ENCODE peak calls at places on chromosomes 16 and 17, in six cellular contexts. D is left colon; Z is T-helper 17 cell; L is NCI-H1092 treated with DMSO at 0.1 percent for 48 hours; H is anterior cingulate cortex; I is activated naive CD4-positive, alpha-beta T cell. F is an unnamed sample.

GRCh38 chr17:36972186-36972686 is 23.5 kb downstream of the AATF start:
- DNase-seq in D (no peak), Z (no peak), L (no peak), H (no peak), I (no peak), F (peak; percentile 16)

GRCh38 chr16:74575175-74575804 is 31.6 kb downstream of the GLG1 start:
- DNase-seq in D (no peak), Z (no peak), L (no peak), H (no peak), I (no peak), F (no peak)

GRCh38 chr17:2275722-2276121 is 27.9 kb downstream of the SMG6 start:
- DNase-seq in D (no peak), Z (no peak), L (no peak), H (no peak), I (no peak), F (no peak)

GRCh38 chr17:75521951-75522727 is 3.4 kb upstream of the LLGL2 start:
- DNase-seq in D (no peak), Z (no peak), L (no peak), H (no peak), I (no peak), F (no peak)

GRCh38 chr17:39097537-39097936 is 53.9 kb downstream of the PLXDC1 start:
- DNase-seq in D (no peak), Z (no peak), L (no peak), H (no peak), I (no peak), F (no peak)

GRCh38 chr17:67246648-67247415 is 1.8 kb upstream of the HELZ start:
- DNase-seq in D (peak; percentile 55), Z (peak; percentile 22), L (no peak), H (no peak), I (no peak), F (no peak)

GRCh38 chr17:13541032-13541480 is 60.7 kb downstream of the HS3ST3A1 start:
- DNase-seq in D (no peak), Z (no peak), L (no peak), H (no peak), I (no peak), F (no peak)

GRCh38 chr16:7839568-7839967 is 506.9 kb downstream of the RBFOX1 start:
- DNase-seq in D (no peak), Z (no peak), L (no peak), H (no peak), I (no peak), F (no peak)

GRCh38 chr16:57041182-57042156 is 50.9 kb upstream of the CPNE2 start:
- DNase-seq in D (peak; percentile 38), Z (peak; percentile 46), L (no peak), H (no peak), I (peak; percentile 39), F (no peak)

GRCh38 chr17:66715745-66716156 is 119.2 kb upstream of the CACNG5 start:
- DNase-seq in D (no peak), Z (no peak), L (peak; percentile 84), H (peak; percentile 41), I (no peak), F (peak; percentile 79)

GRCh38 chr17:77317091-77317519 is 176.3 kb downstream of the SEC14L1 start:
- DNase-seq in D (peak; percentile 7), Z (no peak), L (no peak), H (no peak), I (no peak), F (no peak)

GRCh38 chr17:41547921-41548843 is 20.1 kb upstream of the KRT19 start:
- DNase-seq in D (peak; percentile 75), Z (no peak), L (no peak), H (peak; percentile 21), I (no peak), F (no peak)

F was measured in NCI-H1105 treated with DMSO at 0.1 percent for 48 hours.